ENCODE peak calls at places on chromosome 11, in four cellular contexts. F is neural progenitor cell; N is effector memory CD4-positive, alpha-beta T cell; L is psoas muscle. B is an unnamed sample.

GRCh38 chr11:8016396-8016949 is 29.3 kb downstream of the EIF3F start:
- DNase-seq in F (no peak), N (no peak), L (no peak), B (no peak)

GRCh38 chr11:67352546-67353316 is 615 bp downstream of the POLD4 start:
- DNase-seq in F (no peak), N (no peak), L (no peak), B (no peak)

GRCh38 chr11:122259149-122259821 is 143.3 kb upstream of the BLID start:
- DNase-seq in F (no peak), N (no peak), L (no peak), B (no peak)

GRCh38 chr11:83694191-83694905 is 408.2 kb upstream of the CCDC90B start:
- DNase-seq in F (no peak), N (no peak), L (no peak), B (peak; percentile 71)

GRCh38 chr11:19938051-19938856 is 222.0 kb downstream of the DBX1 start:
- DNase-seq in F (peak; percentile 74), N (no peak), L (peak; percentile 40), B (no peak)

GRCh38 chr11:11022126-11022730 is 164.4 kb upstream of the ZBED5 start:
- DNase-seq in F (no peak), N (no peak), L (no peak), B (no peak)

GRCh38 chr11:132586801-132587200 is 945.5 kb downstream of the OPCML start:
- DNase-seq in F (no peak), N (no peak), L (no peak), B (no peak)

GRCh38 chr11:96055706-96056387 is 131.9 kb upstream of the MTMR2 start:
- DNase-seq in F (peak; percentile 43), N (no peak), L (no peak), B (no peak)

GRCh38 chr11:65793625-65794400 is 7.0 kb downstream of the OVOL1 start:
- DNase-seq in F (no peak), N (no peak), L (no peak), B (no peak)
- H3K27ac ChIP-seq in F (no peak overlapping the region), N (no peak overlapping the region), L (no peak overlapping the region), B (no peak overlapping the region)

GRCh38 chr11:125426818-125427528 is 69.1 kb downstream of the FEZ1 start:
- DNase-seq in F (no peak), N (no peak), L (no peak), B (no peak)
- H3K27ac ChIP-seq in F (no peak overlapping the region), N (no peak overlapping the region), L (peak overlapping the region; percentile 88), B (no peak overlapping the region)

DNA sequence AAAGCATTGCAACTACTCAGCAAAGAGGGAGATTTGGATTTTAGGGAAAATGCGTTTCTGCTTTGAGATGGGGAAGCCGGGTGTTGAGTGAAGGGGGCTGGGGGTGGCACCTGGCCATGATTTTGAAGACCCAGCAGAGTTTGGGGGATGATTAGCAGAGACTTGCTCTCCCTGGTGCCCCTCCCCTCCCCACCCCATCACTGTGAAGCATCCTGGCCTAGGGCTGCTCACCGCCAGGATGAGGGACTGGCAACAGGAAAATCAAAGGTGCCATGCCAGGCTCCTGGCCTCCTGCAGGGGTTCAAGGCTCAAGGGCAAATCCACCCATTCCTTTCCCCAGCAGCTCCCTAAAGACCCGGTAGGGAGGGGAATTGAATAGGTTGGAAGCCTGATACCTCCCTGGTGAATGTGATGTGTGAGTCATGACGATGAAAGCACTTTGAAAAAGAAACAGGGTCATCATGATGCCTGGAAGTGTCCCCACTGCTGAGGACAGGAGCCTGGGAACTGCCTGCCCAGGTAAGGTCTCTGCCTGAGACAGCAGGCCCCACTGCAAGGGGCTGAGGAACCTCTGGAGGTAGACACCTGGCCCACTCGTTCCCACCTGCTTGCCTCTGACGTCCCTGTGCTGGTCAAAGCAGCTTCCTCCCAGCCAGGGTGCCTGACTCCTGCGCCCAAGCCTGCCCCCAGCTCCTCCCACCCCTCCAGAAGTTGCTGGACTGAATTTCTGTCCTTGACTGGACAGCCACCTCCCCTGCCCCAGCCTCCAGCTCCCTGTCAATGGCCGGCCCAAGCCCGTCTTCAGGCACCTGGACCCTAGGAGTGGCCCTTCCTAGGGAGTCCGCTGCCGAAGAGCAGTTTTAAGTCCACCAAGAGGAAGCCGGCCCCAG is 1.7 kb downstream of the CHST1 start:
- DNase-seq in F (no peak), N (no peak), L (no peak), B (no peak)
- H3K27ac ChIP-seq in F (no peak overlapping the region), N (no peak overlapping the region), L (no peak overlapping the region), B (peak overlapping the region; percentile 55)

GRCh38 chr11:47242596-47243192 is 5.9 kb downstream of the ACP2 start:
- DNase-seq in F (no peak), N (no peak), L (no peak), B (no peak)
- H3K27ac ChIP-seq in F (no peak overlapping the region), N (no peak overlapping the region), L (no peak overlapping the region), B (no peak overlapping the region)

GRCh38 chr11:125165664-125166346 is 1.3 kb downstream of the PKNOX2 start:
- DNase-seq in F (peak; percentile 61), N (no peak), L (no peak), B (no peak)
- H3K27ac ChIP-seq in F (no peak overlapping the region), N (no peak overlapping the region), L (peak overlapping the region; percentile 89), B (peak overlapping the region; percentile 51)

GRCh38 chr11:6387811-6388599 is 2.3 kb upstream of the SMPD1 start:
- DNase-seq in F (no peak), N (no peak), L (no peak), B (no peak)
- H3K27ac ChIP-seq in F (no peak overlapping the region), N (no peak overlapping the region), L (no peak overlapping the region), B (no peak overlapping the region)

GRCh38 chr11:76607431-76607830 is 63.1 kb downstream of the LRRC32 start:
- DNase-seq in F (no peak), N (no peak), L (no peak), B (no peak)

GRCh38 chr11:76605338-76606074 is 65.0 kb downstream of the LRRC32 start:
- DNase-seq in F (no peak), N (no peak), L (no peak), B (no peak)

GRCh38 chr11:76604081-76604601 is 66.4 kb downstream of the LRRC32 start:
- DNase-seq in F (no peak), N (no peak), L (no peak), B (no peak)

GRCh38 chr11:76604652-76605241 is 65.8 kb downstream of the LRRC32 start:
- DNase-seq in F (no peak), N (no peak), L (peak; percentile 54), B (peak; percentile 24)

GRCh38 chr11:76606102-76606793 is 64.3 kb downstream of the LRRC32 start:
- DNase-seq in F (no peak), N (no peak), L (peak; percentile 63), B (no peak)
- H3K27ac ChIP-seq in F (no peak overlapping the region), N (no peak overlapping the region), L (no peak overlapping the region), B (no peak overlapping the region)

DNA sequence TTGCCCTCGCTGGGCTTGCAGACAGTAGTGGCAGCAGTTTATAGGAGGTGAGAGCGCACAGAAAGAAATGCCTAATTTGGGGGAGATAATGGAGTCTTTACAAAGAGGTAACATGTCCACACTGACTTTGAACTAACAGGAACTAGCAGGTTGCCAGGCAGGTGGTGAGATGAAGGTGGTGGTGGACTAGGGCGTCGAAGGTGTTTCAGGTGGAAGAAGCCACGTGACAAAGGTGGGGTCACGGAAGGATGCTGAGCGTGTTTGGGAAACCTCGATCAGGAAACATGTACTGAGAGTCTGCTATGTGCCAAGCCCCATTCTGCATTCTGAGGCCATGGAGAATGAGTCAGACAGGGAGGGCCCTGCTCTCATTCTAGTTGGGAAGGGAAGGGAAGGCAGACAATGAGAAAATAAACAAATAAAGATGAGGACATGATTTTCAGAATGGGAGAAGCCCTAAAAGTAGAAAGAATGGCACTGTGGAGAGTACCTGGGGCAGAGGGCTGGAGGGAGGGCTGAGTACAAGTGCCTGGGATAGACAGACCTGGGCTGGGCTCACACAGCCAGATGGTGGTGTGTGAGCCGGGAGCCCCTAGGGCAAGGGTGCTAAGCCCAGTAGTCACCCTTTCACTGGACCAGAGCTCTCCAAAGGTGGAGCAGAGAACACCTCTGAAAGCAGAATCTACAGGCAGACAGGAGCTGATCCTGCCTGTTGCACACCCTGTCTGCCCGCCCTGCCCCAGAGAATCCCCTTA is 16.2 kb upstream of the NNMT start:
- DNase-seq in F (no peak), N (no peak), L (no peak), B (no peak)
- H3K27ac ChIP-seq in F (no peak overlapping the region), N (no peak overlapping the region), L (no peak overlapping the region), B (no peak overlapping the region)

DNA sequence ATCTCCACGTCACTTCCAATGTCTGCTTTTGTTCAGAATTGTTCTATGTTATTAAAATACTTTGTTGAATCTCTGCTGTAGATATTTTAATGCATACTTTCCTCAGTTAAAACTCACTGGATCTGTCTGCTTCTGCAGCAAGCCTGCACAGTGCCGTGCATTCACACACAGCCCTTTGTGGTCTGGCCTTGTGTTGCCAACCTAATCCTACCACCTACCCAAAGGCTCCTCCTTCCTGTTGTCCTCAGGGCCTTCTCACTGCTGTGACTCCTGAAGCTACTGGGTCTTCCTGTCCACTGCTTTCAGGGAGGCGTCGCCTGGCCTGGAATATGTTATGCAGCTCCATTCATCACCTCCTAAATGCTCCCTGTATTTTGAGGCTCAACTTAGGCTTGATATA is 67.0 kb downstream of the PPP6R3 start:
- DNase-seq in F (peak; percentile 21), N (no peak), L (no peak), B (no peak)
- H3K27ac ChIP-seq in F (no peak overlapping the region), N (no peak overlapping the region), L (peak overlapping the region; percentile 84), B (no peak overlapping the region)